ENCODE peak calls at places on chromosomes 2 and 18, in seven cellular contexts. One of them, this sample, is unnamed.

GRCh38 chr18:22683196-22683676 is 249.9 kb upstream of the RBBP8 start:
- DNase-seq in ovary: peak; percentile 80
- DNase-seq in OCI-M1: no peak
- DNase-seq in Calu3: peak; percentile 90
- DNase-seq in ELR: peak; percentile 30
- DNase-seq in GM18507: no peak
- DNase-seq in T-cell: no peak
- DNase-seq in this sample: peak; percentile 93

GRCh38 chr2:188975497-188976102 is 1.4 kb downstream of the COL3A1 start:
- DNase-seq in ovary: peak; percentile 66
- DNase-seq in OCI-M1: peak; percentile 58
- DNase-seq in Calu3: no peak
- DNase-seq in ELR: peak; percentile 32
- DNase-seq in GM18507: no peak
- DNase-seq in T-cell: no peak
- DNase-seq in this sample: no peak

GRCh38 chr2:24690524-24690923 is 102.7 kb downstream of the PTRHD1 start:
- DNase-seq in ovary: no peak
- DNase-seq in OCI-M1: no peak
- DNase-seq in Calu3: no peak
- DNase-seq in ELR: no peak
- DNase-seq in GM18507: no peak
- DNase-seq in T-cell: no peak
- DNase-seq in this sample: no peak

GRCh38 chr18:9353596-9353995 is 19.0 kb downstream of the TWSG1 start:
- DNase-seq in ovary: no peak
- DNase-seq in OCI-M1: no peak
- DNase-seq in Calu3: no peak
- DNase-seq in ELR: no peak
- DNase-seq in GM18507: no peak
- DNase-seq in T-cell: no peak
- DNase-seq in this sample: no peak

GRCh38 chr18:76459687-76460350 is 35.2 kb downstream of the ZNF516 start:
- DNase-seq in ovary: peak; percentile 66
- DNase-seq in OCI-M1: no peak
- DNase-seq in Calu3: peak; percentile 73
- DNase-seq in ELR: peak; percentile 99
- DNase-seq in GM18507: no peak
- DNase-seq in T-cell: no peak
- DNase-seq in this sample: no peak

GRCh38 chr2:228600265-228600664 is 418.8 kb upstream of the SPHKAP start:
- DNase-seq in ovary: no peak
- DNase-seq in OCI-M1: no peak
- DNase-seq in Calu3: no peak
- DNase-seq in ELR: peak; percentile 94
- DNase-seq in GM18507: no peak
- DNase-seq in T-cell: no peak
- DNase-seq in this sample: no peak

GRCh38 chr18:8821531-8821930 is 116.2 kb downstream of the MTCL1 start:
- DNase-seq in ovary: no peak
- DNase-seq in OCI-M1: no peak
- DNase-seq in Calu3: no peak
- DNase-seq in ELR: no peak
- DNase-seq in GM18507: no peak
- DNase-seq in T-cell: no peak
- DNase-seq in this sample: no peak

GRCh38 chr2:66553370-66553769 is 118.4 kb downstream of the MEIS1 start:
- DNase-seq in ovary: peak; percentile 53
- DNase-seq in OCI-M1: no peak
- DNase-seq in Calu3: peak; percentile 17
- DNase-seq in ELR: no peak
- DNase-seq in GM18507: no peak
- DNase-seq in T-cell: no peak
- DNase-seq in this sample: peak; percentile 26